ENCODE peak calls at places on chromosomes 5 and 9, in ten cellular contexts. N, A, R, L, S, K, J, D, X and M are unnamed samples.

GRCh38 chr9:133701981-133702797 is 36.0 kb downstream of the SARDH start:
- DNase-seq in N (peak), A (no peak), R (peak), L (no peak), S (no peak), K (no peak), J (peak), D (no peak), X (peak), M (peak)

GRCh38 chr9:114371986-114372917 is 15.5 kb downstream of the AKNA start:
- DNase-seq in N (no peak), A (peak), R (peak), L (no peak), S (no peak), K (peak), J (no peak), D (no peak), X (no peak), M (peak)

GRCh38 chr5:158560170-158560569 is 539.5 kb downstream of the EBF1 start:
- DNase-seq in N (no peak), A (peak), R (no peak), L (no peak), S (peak), K (peak), J (no peak), D (no peak), X (no peak), M (peak)

GRCh38 chr5:173204185-173204979 is 30.6 kb downstream of the NKX2-5 start:
- DNase-seq in N (peak), A (peak), R (no peak), L (peak), S (no peak), K (peak), J (no peak), D (no peak), X (no peak), M (no peak)

GRCh38 chr9:5982352-5982751 is 33.1 kb downstream of the RANBP6 start:
- DNase-seq in N (no peak), A (no peak), R (no peak), L (no peak), S (no peak), K (no peak), J (no peak), D (no peak), X (no peak), M (no peak)

GRCh38 chr9:16688814-16689213 is 181.7 kb downstream of the BNC2 start:
- DNase-seq in N (no peak), A (no peak), R (no peak), L (no peak), S (no peak), K (no peak), J (no peak), D (no peak), X (no peak), M (no peak)

GRCh38 chr9:125008599-125008998 is 67.7 kb upstream of the GOLGA1 start:
- DNase-seq in N (no peak), A (no peak), R (no peak), L (no peak), S (no peak), K (no peak), J (no peak), D (no peak), X (no peak), M (no peak)

GRCh38 chr9:130104413-130105193 is 50.9 kb downstream of the GPR107 start:
- DNase-seq in N (no peak), A (no peak), R (no peak), L (no peak), S (no peak), K (no peak), J (no peak), D (no peak), X (peak), M (no peak)

GRCh38 chr9:2602704-2603116 is 18.9 kb upstream of the VLDLR start:
- DNase-seq in N (no peak), A (peak), R (no peak), L (peak), S (no peak), K (no peak), J (no peak), D (no peak), X (no peak), M (no peak)

GRCh38 chr9:116151966-116152381 is 1.6 kb upstream of the PAPPA start:
- DNase-seq in N (no peak), A (peak), R (no peak), L (no peak), S (no peak), K (peak), J (no peak), D (no peak), X (no peak), M (no peak)

GRCh38 chr5:146816775-146817387 is 61.7 kb downstream of the PPP2R2B start:
- DNase-seq in N (no peak), A (no peak), R (peak), L (no peak), S (no peak), K (no peak), J (no peak), D (no peak), X (peak), M (no peak)

GRCh38 chr9:125906144-125906543 is 159.0 kb downstream of the PBX3 start:
- DNase-seq in N (no peak), A (peak), R (no peak), L (peak), S (no peak), K (peak), J (no peak), D (no peak), X (no peak), M (no peak)

GRCh38 chr9:3708751-3709150 is 182.9 kb upstream of the RFX3 start:
- DNase-seq in N (no peak), A (peak), R (no peak), L (no peak), S (no peak), K (peak), J (no peak), D (no peak), X (peak), M (no peak)

GRCh38 chr5:60382761-60383160 is 317.2 kb downstream of the DEPDC1B start:
- DNase-seq in N (no peak), A (peak), R (no peak), L (peak), S (peak), K (peak), J (no peak), D (no peak), X (peak), M (no peak)

GRCh38 chr9:37428345-37428744 is 5.8 kb downstream of the GRHPR start:
- DNase-seq in N (no peak), A (no peak), R (no peak), L (no peak), S (no peak), K (no peak), J (no peak), D (no peak), X (no peak), M (no peak)

GRCh38 chr5:95068952-95069351 is 215.9 kb downstream of the MCTP1 start:
- DNase-seq in N (no peak), A (no peak), R (no peak), L (no peak), S (no peak), K (no peak), J (no peak), D (no peak), X (no peak), M (no peak)

GRCh38 chr5:109714592-109714991 is 24.9 kb downstream of the MAN2A1 start:
- DNase-seq in N (no peak), A (no peak), R (no peak), L (no peak), S (no peak), K (no peak), J (no peak), D (no peak), X (no peak), M (no peak)

GRCh38 chr5:82662340-82662739 is 384.2 kb upstream of the RPS23 start:
- DNase-seq in N (no peak), A (no peak), R (no peak), L (no peak), S (no peak), K (no peak), J (no peak), D (no peak), X (no peak), M (no peak)

GRCh38 chr9:134944916-134945315 is 27.2 kb upstream of the FCN1 start:
- DNase-seq in N (no peak), A (no peak), R (no peak), L (no peak), S (no peak), K (no peak), J (no peak), D (no peak), X (no peak), M (no peak)

GRCh38 chr5:423626-424258 is 19.2 kb upstream of the EXOC3 start:
- DNase-seq in N (no peak), A (no peak), R (no peak), L (no peak), S (no peak), K (no peak), J (no peak), D (no peak), X (no peak), M (no peak)

GRCh38 chr9:1049641-1050040 is 516 bp upstream of the DMRT2 start:
- DNase-seq in N (no peak), A (no peak), R (no peak), L (no peak), S (no peak), K (no peak), J (no peak), D (no peak), X (no peak), M (no peak)

GRCh38 chr5:57832873-57833272 is 350.3 kb upstream of the ACTBL2 start:
- DNase-seq in N (no peak), A (no peak), R (no peak), L (no peak), S (no peak), K (no peak), J (no peak), D (no peak), X (no peak), M (no peak)

GRCh38 chr9:115850548-115851304 is 302.9 kb upstream of the PAPPA start:
- DNase-seq in N (no peak), A (peak), R (no peak), L (no peak), S (no peak), K (peak), J (no peak), D (no peak), X (no peak), M (no peak)

GRCh38 chr9:72168075-72168474 is 18.8 kb downstream of the GDA start:
- DNase-seq in N (no peak), A (no peak), R (no peak), L (no peak), S (no peak), K (no peak), J (no peak), D (no peak), X (no peak), M (no peak)

GRCh38 chr9:109319072-109319630 is 1.7 kb downstream of the EPB41L4B start:
- DNase-seq in N (no peak), A (no peak), R (peak), L (peak), S (no peak), K (no peak), J (no peak), D (peak), X (no peak), M (no peak)

GRCh38 chr9:132754236-132754635 is 84.0 kb downstream of the GTF3C4 start:
- DNase-seq in N (no peak), A (no peak), R (peak), L (no peak), S (no peak), K (no peak), J (no peak), D (no peak), X (no peak), M (no peak)

GRCh38 chr9:127923771-127924170 is 6.8 kb downstream of the PIP5KL1 start:
- DNase-seq in N (no peak), A (peak), R (no peak), L (no peak), S (no peak), K (peak), J (no peak), D (no peak), X (no peak), M (peak)

GRCh38 chr5:51889703-51890102 is 506.5 kb downstream of the ISL1 start:
- DNase-seq in N (no peak), A (no peak), R (no peak), L (no peak), S (no peak), K (no peak), J (no peak), D (no peak), X (no peak), M (no peak)

GRCh38 chr5:170522211-170523128 is 18.6 kb downstream of the KCNIP1 start:
- DNase-seq in N (no peak), A (peak), R (no peak), L (no peak), S (peak), K (peak), J (no peak), D (no peak), X (no peak), M (no peak)

GRCh38 chr5:61228691-61229280 is 66.5 kb upstream of the SMIM15 start:
- DNase-seq in N (no peak), A (peak), R (no peak), L (no peak), S (no peak), K (peak), J (no peak), D (no peak), X (no peak), M (no peak)

GRCh38 chr5:173909205-173909604 is 21.1 kb downstream of the CPEB4 start:
- DNase-seq in N (no peak), A (no peak), R (no peak), L (no peak), S (no peak), K (no peak), J (no peak), D (no peak), X (peak), M (no peak)

GRCh38 chr5:143652104-143652700 is 159.8 kb upstream of the HMHB1 start:
- DNase-seq in N (peak), A (peak), R (no peak), L (no peak), S (no peak), K (peak), J (no peak), D (no peak), X (no peak), M (no peak)

GRCh38 chr5:179422213-179422839 is 77.1 kb upstream of the ADAMTS2 start:
- DNase-seq in N (no peak), A (no peak), R (peak), L (no peak), S (no peak), K (peak), J (no peak), D (no peak), X (no peak), M (no peak)

GRCh38 chr5:172299916-172300439 is 16.4 kb upstream of the UBTD2 start:
- DNase-seq in N (no peak), A (peak), R (no peak), L (no peak), S (no peak), K (peak), J (no peak), D (no peak), X (no peak), M (no peak)

GRCh38 chr9:130770679-130771442 is 64.2 kb upstream of the ABL1 start:
- DNase-seq in N (no peak), A (peak), R (peak), L (peak), S (peak), K (peak), J (no peak), D (no peak), X (peak), M (peak)

GRCh38 chr5:130436430-130436829 is 532.2 kb downstream of the CHSY3 start:
- DNase-seq in N (no peak), A (no peak), R (no peak), L (no peak), S (no peak), K (no peak), J (no peak), D (no peak), X (no peak), M (no peak)